ENCODE peak calls at places on chromosome 3, in seven cellular contexts. C, Y, Z, S, L, E and X are unnamed samples.

GRCh38 chr3:161560006-161560637 is 63.5 kb downstream of the OTOL1 start:
- DNase-seq in C (peak; percentile 14), Y (peak; percentile 41), Z (peak; percentile 52), S (no peak), L (peak; percentile 38), E (peak; percentile 18), X (no peak)

GRCh38 chr3:128170866-128171516 is 17.7 kb downstream of the EEFSEC start:
- DNase-seq in C (peak; percentile 71), Y (peak; percentile 84), Z (peak; percentile 77), S (peak; percentile 39), L (peak; percentile 71), E (peak; percentile 62), X (peak; percentile 24)

GRCh38 chr3:195451373-195452000 is 8.7 kb upstream of the ACAP2 start:
- DNase-seq in C (no peak), Y (no peak), Z (no peak), S (no peak), L (no peak), E (no peak), X (no peak)

GRCh38 chr3:159028706-159029105 is 226.9 kb downstream of the MFSD1 start:
- DNase-seq in C (no peak), Y (no peak), Z (no peak), S (no peak), L (no peak), E (no peak), X (no peak)

GRCh38 chr3:172106989-172107388 is 67.6 kb downstream of the FNDC3B start:
- DNase-seq in C (peak; percentile 68), Y (no peak), Z (no peak), S (no peak), L (peak; percentile 69), E (peak; percentile 61), X (peak; percentile 69)

GRCh38 chr3:51045006-51045405 is 340.1 kb upstream of the MANF start:
- DNase-seq in C (no peak), Y (no peak), Z (no peak), S (no peak), L (no peak), E (no peak), X (peak; percentile 7)

GRCh38 chr3:73080201-73080966 is 18.9 kb downstream of the EBLN2 start:
- DNase-seq in C (no peak), Y (no peak), Z (no peak), S (no peak), L (no peak), E (no peak), X (no peak)

GRCh38 chr3:95134693-95135375 is 1072.0 kb downstream of the NSUN3 start:
- DNase-seq in C (no peak), Y (no peak), Z (no peak), S (no peak), L (peak; percentile 40), E (peak; percentile 26), X (no peak)

GRCh38 chr3:188253123-188253793 is 99.3 kb downstream of the LPP start:
- DNase-seq in C (no peak), Y (no peak), Z (no peak), S (no peak), L (no peak), E (no peak), X (no peak)

GRCh38 chr3:25074151-25074550 is 353.9 kb upstream of the RARB start:
- DNase-seq in C (no peak), Y (no peak), Z (no peak), S (no peak), L (peak; percentile 15), E (peak; percentile 5), X (no peak)

GRCh38 chr3:151873433-151873832 is at the start of gene SUCNR1:
- DNase-seq in C (no peak), Y (no peak), Z (no peak), S (no peak), L (no peak), E (no peak), X (no peak)

GRCh38 chr3:55968331-55968730 is 481.2 kb upstream of the WNT5A start:
- DNase-seq in C (no peak), Y (peak; percentile 15), Z (no peak), S (no peak), L (peak; percentile 94), E (peak; percentile 96), X (peak; percentile 71)

GRCh38 chr3:185353823-185354614 is 8.9 kb upstream of the MAP3K13 start:
- DNase-seq in C (peak; percentile 78), Y (peak; percentile 31), Z (peak; percentile 34), S (no peak), L (peak; percentile 11), E (no peak), X (no peak)

GRCh38 chr3:136078421-136079364 is 113.2 kb downstream of the PPP2R3A start:
- DNase-seq in C (no peak), Y (peak; percentile 42), Z (no peak), S (no peak), L (no peak), E (peak; percentile 16), X (peak; percentile 10)

GRCh38 chr3:39361252-39361927 is 21.8 kb upstream of the SLC25A38 start:
- DNase-seq in C (no peak), Y (no peak), Z (no peak), S (no peak), L (no peak), E (no peak), X (no peak)

GRCh38 chr3:4824948-4825325 is 154.3 kb upstream of the BHLHE40 start:
- DNase-seq in C (no peak), Y (peak; percentile 80), Z (peak; percentile 46), S (peak; percentile 36), L (peak; percentile 91), E (peak; percentile 92), X (peak; percentile 92)

DNA sequence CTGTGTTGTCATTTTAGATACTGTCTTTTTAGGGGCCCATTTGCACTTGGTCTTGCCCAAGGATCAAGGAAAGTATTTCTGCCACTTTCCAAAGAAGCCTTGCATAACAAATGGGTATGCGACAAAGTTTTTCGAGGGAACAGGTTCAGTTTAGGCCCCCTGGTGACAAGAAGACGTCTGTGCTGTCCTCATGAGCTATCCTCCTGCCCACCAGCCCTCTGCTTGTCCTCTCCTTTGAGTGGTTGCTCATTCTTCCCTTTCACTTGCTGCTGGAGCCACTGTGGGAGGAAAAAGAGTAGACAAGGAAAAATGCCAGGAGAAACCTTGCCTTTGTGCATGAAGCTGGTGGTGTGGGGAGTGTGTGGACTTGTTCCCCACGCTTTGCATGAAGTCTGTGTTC is 171.9 kb downstream of the CACNA2D3 start:
- DNase-seq in C (no peak), Y (no peak), Z (no peak), S (no peak), L (no peak), E (no peak), X (no peak)
- TF ChIP-seq CTCF in C (no peak), Y (no peak), Z (no peak), S (no peak), L (no peak), E (no peak), X (no peak)

GRCh38 chr3:121661376-121661775 is 673 bp upstream of the HCLS1 start:
- DNase-seq in C (no peak), Y (no peak), Z (no peak), S (no peak), L (no peak), E (no peak), X (no peak)

GRCh38 chr3:121662742-121663141 is 2.0 kb upstream of the HCLS1 start:
- DNase-seq in C (no peak), Y (no peak), Z (no peak), S (no peak), L (no peak), E (no peak), X (no peak)

GRCh38 chr3:121658716-121659435 is 1.8 kb downstream of the HCLS1 start:
- DNase-seq in C (no peak), Y (no peak), Z (no peak), S (no peak), L (no peak), E (no peak), X (no peak)

GRCh38 chr3:121663171-121663847 is 2.6 kb upstream of the HCLS1 start:
- DNase-seq in C (no peak), Y (peak; percentile 4), Z (no peak), S (no peak), L (no peak), E (no peak), X (no peak)

GRCh38 chr3:121660356-121661171 is at the start of gene HCLS1:
- DNase-seq in C (peak; percentile 63), Y (no peak), Z (no peak), S (no peak), L (no peak), E (no peak), X (no peak)
- H3K4me3 ChIP-seq in C (no peak within 1 kb of the TSS), Y (peak within 1 kb of the TSS; percentile 7), Z (no peak within 1 kb of the TSS), S (no peak within 1 kb of the TSS), L (no peak within 1 kb of the TSS), E (no peak within 1 kb of the TSS), X (no peak within 1 kb of the TSS)

GRCh38 chr3:124526601-124527000 is 203.7 kb upstream of the UMPS start:
- DNase-seq in C (no peak), Y (no peak), Z (no peak), S (no peak), L (no peak), E (no peak), X (no peak)
- TF ChIP-seq CTCF in C (no peak), Y (peak; percentile 6), Z (peak; percentile 17), S (no peak), L (peak; percentile 23), E (no peak), X (peak; percentile 38)

GRCh38 chr3:2268779-2269178 is 170.1 kb downstream of the CNTN4 start:
- DNase-seq in C (no peak), Y (no peak), Z (no peak), S (no peak), L (no peak), E (no peak), X (no peak)
- H3K4me3 ChIP-seq in C (no peak overlapping the region), Y (no peak overlapping the region), Z (no peak overlapping the region), S (no peak overlapping the region), L (no peak overlapping the region), E (no peak overlapping the region), X (no peak overlapping the region)